ENCODE peak calls at places on chromosomes 7 and 10, in five cellular contexts. B is H1, D is pancreas, Z is SK-N-SH, O is AG04449. K is an unnamed sample.

GRCh38 chr7:39413866-39414668 is 152.1 kb upstream of the YAE1 start:
- DNase-seq in O (no peak), D (peak; percentile 21), B (peak; percentile 46), Z (peak; percentile 77), K (no peak)

GRCh38 chr7:2643386-2644229 is 11.8 kb downstream of the TTYH3 start:
- DNase-seq in D (no peak), O (no peak), B (no peak), Z (peak; percentile 70), K (no peak)

GRCh38 chr7:106356-106755 is 86.0 kb upstream of the FAM20C start:
- DNase-seq in O (no peak), B (no peak), D (no peak), Z (no peak), K (no peak)

GRCh38 chr10:32000937-32001336 is 55.3 kb downstream of the KIF5B start:
- DNase-seq in B (no peak), O (peak; percentile 29), D (no peak), Z (no peak), K (no peak)

GRCh38 chr10:121188005-121188404 is 336.8 kb downstream of the WDR11 start:
- DNase-seq in D (no peak), B (no peak), Z (no peak), O (no peak), K (no peak)

GRCh38 chr7:11548532-11548931 is 283.5 kb downstream of the THSD7A start:
- DNase-seq in B (no peak), Z (no peak), D (no peak), O (no peak), K (no peak)

GRCh38 chr10:47379901-47380300 is 4.2 kb downstream of the ZNF488 start:
- DNase-seq in O (no peak), B (no peak), D (no peak), Z (peak; percentile 8), K (no peak)

GRCh38 chr7:28989596-28989980 is 31.5 kb upstream of the TRIL start:
- DNase-seq in B (no peak), D (no peak), Z (no peak), O (no peak), K (no peak)

GRCh38 chr10:72251635-72252034 is 22.1 kb upstream of the DDIT4 start:
- DNase-seq in B (no peak), O (no peak), Z (no peak), D (no peak), K (no peak)

GRCh38 chr10:71536332-71536731 is 139.6 kb downstream of the CDH23 start:
- DNase-seq in Z (no peak), B (no peak), D (no peak), O (no peak), K (no peak)

GRCh38 chr7:155950898-155951553 is 138.8 kb upstream of the SHH start:
- DNase-seq in D (no peak), B (no peak), O (no peak), Z (no peak), K (no peak)

GRCh38 chr7:110322796-110323195 is 768.1 kb upstream of the LRRN3 start:
- DNase-seq in B (no peak), Z (no peak), D (no peak), O (no peak), K (no peak)

GRCh38 chr10:76885815-76886214 is 751.8 kb downstream of the KCNMA1 start:
- DNase-seq in Z (no peak), O (no peak), B (no peak), D (no peak), K (no peak)

GRCh38 chr7:138278601-138279000 is 181.5 kb upstream of the TRIM24 start:
- DNase-seq in B (no peak), O (no peak), D (no peak), Z (no peak), K (no peak)

GRCh38 chr7:16404631-16405030 is 16.7 kb downstream of the CRPPA start:
- DNase-seq in Z (no peak), B (no peak), O (no peak), D (no peak), K (no peak)

GRCh38 chr7:45698527-45699309 is 124.5 kb downstream of the ADCY1 start:
- DNase-seq in B (no peak), O (no peak), Z (no peak), D (no peak), K (no peak)

GRCh38 chr7:31478744-31479143 is 35.1 kb upstream of the ITPRID1 start:
- DNase-seq in B (no peak), D (no peak), O (no peak), Z (no peak), K (no peak)

GRCh38 chr7:31478018-31478417 is 35.9 kb upstream of the ITPRID1 start:
- DNase-seq in D (no peak), O (no peak), B (no peak), Z (no peak), K (no peak)

DNA sequence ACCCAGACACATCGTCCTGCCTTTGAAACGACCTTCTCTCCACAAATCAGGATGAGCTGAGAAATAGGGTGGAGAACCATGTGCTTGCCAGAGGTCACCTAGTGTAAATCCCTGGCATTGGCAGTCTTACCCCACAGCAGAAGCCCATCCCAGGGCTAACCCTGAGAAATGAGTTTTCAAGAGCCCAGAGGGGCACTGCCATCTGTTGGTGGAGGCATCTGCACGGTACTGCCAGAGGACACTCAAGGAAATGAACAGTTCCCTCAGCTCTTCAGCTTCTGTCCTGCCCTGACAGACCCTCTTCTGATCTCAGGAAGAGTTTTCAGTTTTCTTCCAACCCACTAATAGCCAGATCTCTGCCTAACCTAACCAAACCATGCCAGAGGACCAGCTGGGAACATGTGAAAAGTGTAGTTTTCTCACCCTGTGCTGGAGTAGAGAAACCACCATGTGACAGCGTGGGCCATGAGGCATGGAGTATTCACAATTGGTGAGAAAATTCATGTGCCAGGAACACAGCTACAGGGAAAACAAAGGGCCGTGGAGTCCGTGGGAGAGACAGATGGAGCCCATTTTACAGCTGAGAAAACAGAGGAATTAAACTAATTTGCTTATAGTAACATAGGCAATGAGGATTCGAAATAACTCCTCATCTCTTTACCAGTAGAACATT is 37.7 kb upstream of the ITPRID1 start:
- DNase-seq in B (no peak), O (no peak), D (no peak), Z (no peak), K (no peak)
- TF ChIP-seq CTCF in B (no peak), O (no peak), D (no peak), Z (no peak), K (no peak)

GRCh38 chr7:114922652-114923402 is 933 bp downstream of the MDFIC start:
- DNase-seq in D (peak; percentile 38), B (no peak), O (no peak), Z (peak; percentile 53), K (no peak)

GRCh38 chr7:114922151-114922651 is 307 bp downstream of the MDFIC start:
- DNase-seq in O (no peak), D (peak; percentile 46), Z (peak; percentile 63), B (no peak), K (no peak)

GRCh38 chr7:114923403-114923713 is 1.5 kb downstream of the MDFIC start:
- DNase-seq in D (no peak), O (no peak), Z (no peak), B (no peak), K (no peak)

GRCh38 chr7:114925443-114925842 is 3.5 kb downstream of the MDFIC start:
- DNase-seq in O (no peak), B (no peak), Z (no peak), D (no peak), K (no peak)

DNA sequence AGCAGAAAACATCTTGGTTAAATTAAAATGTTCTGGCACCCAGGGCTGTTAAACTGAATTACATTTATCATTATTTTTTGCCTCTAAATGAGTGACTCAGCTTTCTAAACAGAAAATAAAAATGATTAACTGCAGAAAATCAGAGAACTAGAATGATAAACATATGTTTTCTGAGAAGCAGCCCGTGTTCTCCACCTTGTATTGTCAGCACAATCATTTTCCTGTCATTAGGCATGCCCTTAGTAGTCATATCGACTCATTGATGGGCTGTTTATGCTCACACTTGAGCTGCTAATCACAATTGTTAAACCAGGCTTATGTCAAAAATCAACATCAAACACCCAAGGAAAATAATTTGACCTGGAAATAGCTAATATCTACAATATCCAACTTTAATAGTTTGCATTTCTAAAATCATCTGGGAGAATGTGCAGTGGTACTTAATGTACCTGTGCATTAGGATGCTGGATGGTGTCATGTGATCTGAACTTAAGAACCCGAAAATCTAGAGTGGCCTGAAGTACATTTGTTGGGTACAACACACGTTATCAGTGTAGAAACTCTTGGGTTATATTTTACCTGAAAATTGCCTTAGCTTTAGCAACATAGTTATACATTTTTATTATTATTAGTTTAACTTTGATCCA is 2.3 kb downstream of the MDFIC start:
- DNase-seq in B (no peak), D (no peak), Z (no peak), O (no peak), K (no peak)
- H3K4me3 ChIP-seq in B (no peak overlapping the region), D (no peak overlapping the region), Z (no peak overlapping the region), O (peak overlapping the region; percentile 77), K (peak overlapping the region; percentile 91)

GRCh38 chr10:35204650-35205319 is 78.1 kb downstream of the CREM start:
- DNase-seq in D (no peak), O (no peak), B (no peak), Z (no peak), K (no peak)

GRCh38 chr10:35203744-35204143 is 77.1 kb downstream of the CREM start:
- DNase-seq in Z (no peak), O (no peak), D (no peak), B (no peak), K (no peak)

GRCh38 chr10:35201234-35201633 is 74.6 kb downstream of the CREM start:
- DNase-seq in D (no peak), Z (no peak), O (no peak), B (no peak), K (no peak)

GRCh38 chr10:35200487-35200886 is 73.8 kb downstream of the CREM start:
- DNase-seq in O (no peak), Z (no peak), B (no peak), D (no peak), K (no peak)

DNA sequence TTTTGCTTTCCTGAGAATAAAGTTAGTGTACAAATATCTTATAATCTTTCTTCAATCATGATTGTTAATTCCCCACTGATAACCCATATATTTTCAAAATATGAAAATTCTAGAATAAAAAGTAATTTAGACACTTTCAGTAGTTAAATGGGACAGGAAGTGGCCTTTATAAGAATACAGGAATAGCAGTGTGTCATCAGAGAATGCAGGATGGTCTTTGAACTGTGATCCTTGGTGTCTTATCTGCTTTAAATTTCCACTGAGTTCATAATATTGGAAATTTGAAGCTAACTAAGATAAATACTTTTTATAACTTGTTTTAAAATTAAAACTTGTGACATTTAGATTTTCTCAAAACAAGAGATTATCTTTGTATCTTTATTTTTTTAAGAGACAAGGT is 75.4 kb downstream of the CREM start:
- DNase-seq in Z (no peak), B (no peak), D (no peak), O (no peak), K (no peak)
- TF ChIP-seq CTCF in Z (no peak), B (no peak), D (no peak), O (no peak), K (no peak)

DNA sequence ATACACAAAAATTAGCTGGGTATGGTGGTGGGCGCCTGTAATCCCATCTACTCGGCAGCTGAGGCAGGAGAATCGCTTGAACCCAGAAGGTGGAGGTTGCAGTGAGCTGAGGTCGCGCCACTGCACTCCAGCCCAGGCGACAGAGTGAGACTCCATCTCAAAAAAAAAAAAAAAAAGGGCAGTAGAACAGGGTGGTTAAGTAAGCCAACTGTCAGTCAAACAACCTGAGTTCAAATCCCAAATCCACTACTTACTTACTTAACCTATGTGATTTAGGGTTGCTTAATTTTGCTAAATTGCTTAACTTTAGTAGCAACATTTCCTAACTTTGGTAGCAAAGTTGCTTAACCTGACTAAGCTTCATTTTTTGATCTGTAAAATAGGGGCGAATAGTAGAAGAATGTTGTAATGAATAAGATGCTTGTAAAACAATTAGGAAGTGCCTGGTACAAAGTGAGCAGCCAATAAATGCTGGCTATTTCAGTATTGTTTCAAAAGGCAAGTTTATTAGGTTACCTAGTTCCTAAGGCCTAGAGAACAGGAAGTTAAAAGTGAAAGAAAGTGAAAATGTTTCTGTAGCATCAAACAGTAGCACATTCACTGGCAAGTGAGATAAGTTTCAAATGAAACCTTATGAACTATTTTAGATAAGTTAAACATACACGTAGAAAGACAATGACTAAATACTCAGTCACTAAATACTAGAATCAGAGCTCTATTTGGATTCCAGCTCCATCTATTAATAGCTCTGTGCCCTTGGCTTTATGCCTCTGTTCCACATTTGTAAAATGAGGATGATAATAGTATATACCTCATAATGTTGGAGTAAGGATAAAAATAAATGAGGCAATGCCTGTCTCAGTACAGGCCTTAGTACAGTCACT is 64.3 kb downstream of the HOXA1 start:
- DNase-seq in Z (no peak), D (no peak), O (peak; percentile 33), B (no peak), K (peak; percentile 55)
- H3K4me3 ChIP-seq in Z (no peak overlapping the region), D (no peak overlapping the region), O (no peak overlapping the region), B (no peak overlapping the region), K (no peak overlapping the region)

K was measured in AG09309.